ENCODE peak calls at places on chromosome 12, in four cellular contexts. R, C, Z and S are unnamed samples. For H3K4me1 and H3K36me3, the result is how much of the 10 kb centered on the place peaks cover.

GRCh38 chr12:92398565-92399309 is 253.1 kb upstream of the BTG1 start:
- DNase-seq in R (no peak), C (no peak), Z (no peak), S (no peak)

GRCh38 chr12:79174656-79175055 is 310.1 kb downstream of the SYT1 start:
- DNase-seq in R (peak), C (no peak), Z (no peak), S (no peak)

GRCh38 chr12:96220902-96221301 is 26.7 kb downstream of the ELK3 start:
- DNase-seq in R (peak), C (no peak), Z (no peak), S (no peak)

GRCh38 chr12:42421844-42422779 is 96.1 kb downstream of the PPHLN1 start:
- DNase-seq in R (peak), C (no peak), Z (no peak), S (no peak)

GRCh38 chr12:77122236-77122635 is 56.9 kb upstream of the E2F7 start:
- DNase-seq in R (peak), C (no peak), Z (no peak), S (no peak)

GRCh38 chr12:62730649-62731377 is 204.1 kb downstream of the PPM1H start:
- DNase-seq in R (peak), C (no peak), Z (no peak), S (no peak)

GRCh38 chr12:50862316-50862715 is 19.6 kb downstream of the TMPRSS12 start:
- DNase-seq in R (peak), C (no peak), Z (no peak), S (no peak)

GRCh38 chr12:89453579-89453978 is 71.0 kb downstream of the GALNT4 start:
- DNase-seq in R (peak), C (no peak), Z (no peak), S (no peak)

GRCh38 chr12:76921891-76922664 is 43.3 kb upstream of the CSRP2 start:
- DNase-seq in R (no peak), C (no peak), Z (no peak), S (no peak)

GRCh38 chr12:118055865-118056773 is 4.9 kb downstream of the WSB2 start:
- DNase-seq in R (no peak), C (no peak), Z (no peak), S (no peak)

GRCh38 chr12:2963760-2964292 is 4.6 kb downstream of the TEAD4 start:
- DNase-seq in R (peak), C (no peak), Z (no peak), S (no peak)
- H3K4me1 ChIP-seq in R (under half), C (under half), Z (under half), S (under half)

GRCh38 chr12:44873898-44874297 is 2.2 kb downstream of the NELL2 start:
- DNase-seq in R (peak), C (no peak), Z (no peak), S (no peak)
- H3K36me3 ChIP-seq in R (under half), C (under half), Z (under half), S (under half)

GRCh38 chr12:94229902-94230301 is 81.5 kb downstream of the PLXNC1 start:
- DNase-seq in R (no peak), C (no peak), Z (no peak), S (no peak)

GRCh38 chr12:94228488-94228907 is 80.1 kb downstream of the PLXNC1 start:
- DNase-seq in R (no peak), C (no peak), Z (no peak), S (no peak)

GRCh38 chr12:94235894-94236293 is 87.5 kb downstream of the PLXNC1 start:
- DNase-seq in R (no peak), C (no peak), Z (no peak), S (no peak)

GRCh38 chr12:94230357-94230905 is 82.1 kb downstream of the PLXNC1 start:
- DNase-seq in R (no peak), C (no peak), Z (no peak), S (no peak)

GRCh38 chr12:94231718-94232117 is 83.3 kb downstream of the PLXNC1 start:
- DNase-seq in R (no peak), C (no peak), Z (no peak), S (no peak)
- H3K27ac ChIP-seq in R (no peak), C (no peak), Z (no peak), S (no peak)

GRCh38 chr12:48973531-48973930 is 2.0 kb upstream of the WNT10B start:
- DNase-seq in R (no peak), C (no peak), Z (peak), S (no peak)

GRCh38 chr12:48970702-48971334 is 717 bp downstream of the WNT10B start:
- DNase-seq in R (no peak), C (no peak), Z (no peak), S (no peak)

GRCh38 chr12:48973084-48973483 is 1.5 kb upstream of the WNT10B start:
- DNase-seq in R (no peak), C (no peak), Z (no peak), S (no peak)

GRCh38 chr12:48972213-48973021 is 882 bp upstream of the WNT10B start:
- DNase-seq in R (peak), C (no peak), Z (no peak), S (no peak)

GRCh38 chr12:48973992-48974673 is 2.6 kb upstream of the WNT10B start:
- DNase-seq in R (peak), C (no peak), Z (peak), S (no peak)
- H3K4me1 ChIP-seq in R (half or more), C (under half), Z (under half), S (under half)

GRCh38 chr12:46256942-46257341 is 11.9 kb downstream of the SLC38A1 start:
- DNase-seq in R (no peak), C (no peak), Z (no peak), S (no peak)
- H3K36me3 ChIP-seq in R (under half), C (under half), Z (under half), S (under half)

DNA sequence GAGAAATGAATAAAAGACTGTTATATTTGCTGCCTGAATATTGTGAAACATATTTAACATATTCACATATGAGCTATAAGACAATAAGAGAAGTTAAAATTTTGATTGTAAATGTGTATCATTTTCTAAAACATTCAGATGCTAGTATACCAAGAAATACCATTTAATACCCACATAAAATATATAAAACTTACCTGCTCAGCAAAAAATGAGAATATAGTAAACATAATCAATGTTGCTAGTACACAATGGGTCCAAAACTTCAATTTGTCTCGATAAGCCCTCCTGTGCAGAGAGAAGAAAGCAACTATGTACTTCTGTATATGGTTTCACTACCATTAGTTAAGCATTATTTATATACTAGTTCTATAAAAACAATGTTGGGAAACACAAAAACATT is 9.6 kb upstream of the SYCP3 start:
- DNase-seq in R (no peak), C (no peak), Z (no peak), S (no peak)
- H3K27ac ChIP-seq in R (no peak), C (no peak), Z (no peak), S (no peak)